ENCODE peak calls at places on chromosomes 13 and 19, in eight cellular contexts. R is breast epithelium, W is foreskin fibroblast, J is nephron progenitor cell, F is heart right ventricle, G is dorsolateral prefrontal cortex, N is cardiac fibroblast, V is mesothelial cell of epicardium. T is an unnamed sample.

GRCh38 chr13:24644051-24644450 is 36.2 kb upstream of the ATP12A start:
- DNase-seq in V (no peak), J (no peak), F (no peak), N (peak), G (no peak), R (no peak), W (peak), T (no peak)

GRCh38 chr13:88526186-88526852 is 855.1 kb downstream of the SLITRK5 start:
- DNase-seq in W (no peak), G (no peak), R (no peak), F (no peak), J (no peak), V (no peak), N (no peak), T (no peak)

GRCh38 chr13:48555441-48555840 is 22.6 kb upstream of the RCBTB2 start:
- DNase-seq in V (no peak), G (no peak), N (no peak), J (no peak), R (no peak), F (no peak), W (no peak), T (no peak)

GRCh38 chr19:35715981-35716734 is 1.6 kb upstream of the KMT2B start:
- DNase-seq in G (no peak), F (peak), N (no peak), J (peak), V (no peak), W (peak), R (peak), T (no peak)

GRCh38 chr13:84641491-84641890 is 759.2 kb upstream of the SLITRK1 start:
- DNase-seq in W (peak), J (no peak), G (no peak), V (no peak), F (no peak), R (no peak), N (peak), T (no peak)

GRCh38 chr13:22594041-22594440 is 586.7 kb upstream of the SGCG start:
- DNase-seq in R (no peak), N (no peak), W (no peak), V (no peak), J (no peak), F (no peak), G (no peak), T (no peak)

GRCh38 chr19:38209671-38210457 is 14.2 kb downstream of the DPF1 start:
- DNase-seq in W (peak), V (no peak), N (peak), F (peak), R (no peak), J (peak), G (peak), T (no peak)

GRCh38 chr19:43519436-43520088 is 7.4 kb downstream of the ETHE1 start:
- DNase-seq in W (peak), V (peak), F (peak), R (no peak), J (peak), N (peak), G (peak), T (no peak)

GRCh38 chr19:15353908-15354307 is 21.6 kb upstream of the BRD4 start:
- DNase-seq in G (no peak), J (no peak), W (no peak), F (no peak), V (no peak), N (no peak), R (no peak), T (no peak)

GRCh38 chr19:41795031-41795461 is 1.3 kb upstream of the CEACAM3 start:
- DNase-seq in J (peak), G (no peak), R (no peak), W (peak), F (peak), V (no peak), N (peak), T (no peak)

GRCh38 chr13:41465215-41465907 is 8.0 kb downstream of the RGCC start:
- DNase-seq in V (no peak), J (no peak), W (peak), R (no peak), G (no peak), N (peak), F (peak), T (no peak)

GRCh38 chr19:33064117-33064777 is 441 bp downstream of the RHPN2 start:
- DNase-seq in V (peak), W (peak), N (no peak), R (peak), G (no peak), F (no peak), J (no peak), T (peak)

GRCh38 chr13:39942901-39943273 is 287.4 kb downstream of the COG6 start:
- DNase-seq in R (peak), W (peak), J (peak), F (peak), V (no peak), N (peak), G (peak), T (no peak)

GRCh38 chr19:54178581-54179261 is 5.8 kb upstream of the TMC4 start:
- DNase-seq in F (no peak), J (peak), V (no peak), W (no peak), R (no peak), G (peak), N (no peak), T (no peak)

GRCh38 chr13:24925318-24926231 is 161.6 kb downstream of the RNF17 start:
- DNase-seq in F (no peak), J (no peak), R (no peak), N (no peak), W (no peak), G (no peak), V (no peak), T (no peak)

GRCh38 chr13:41212881-41213280 is 18.5 kb upstream of the KBTBD7 start:
- DNase-seq in N (no peak), F (no peak), W (no peak), G (no peak), J (no peak), R (no peak), V (no peak), T (no peak)

GRCh38 chr19:5137114-5137513 is 168.2 kb downstream of the KDM4B start:
- DNase-seq in V (no peak), R (no peak), F (no peak), W (no peak), G (no peak), J (no peak), N (no peak), T (no peak)

GRCh38 chr13:26679945-26680516 is 80.6 kb downstream of the GPR12 start:
- DNase-seq in F (no peak), N (no peak), G (no peak), W (peak), R (no peak), V (no peak), J (peak), T (no peak)

GRCh38 chr13:23867027-23867491 is 22.1 kb downstream of the MIPEP start:
- DNase-seq in G (no peak), V (no peak), R (no peak), W (peak), N (peak), J (no peak), F (no peak), T (no peak)

GRCh38 chr19:21149877-21150276 is 8.0 kb downstream of the ZNF431 start:
- DNase-seq in W (no peak), V (no peak), R (no peak), N (no peak), J (no peak), F (no peak), G (no peak), T (no peak)

GRCh38 chr13:113187263-113187669 is 21.2 kb downstream of the PCID2 start:
- DNase-seq in N (peak), W (peak), V (no peak), F (peak), J (no peak), R (no peak), G (peak), T (no peak)

GRCh38 chr13:23617551-23618014 is 47.4 kb downstream of the TNFRSF19 start:
- DNase-seq in V (no peak), R (no peak), G (no peak), N (peak), F (no peak), J (no peak), W (peak), T (no peak)

GRCh38 chr19:49680473-49681351 is 3.6 kb downstream of the PRMT1 start:
- DNase-seq in J (peak), N (peak), V (peak), W (peak), F (peak), R (peak), G (peak), T (peak)

GRCh38 chr13:113526466-113527220 is 36.1 kb upstream of the DCUN1D2 start:
- DNase-seq in F (no peak), R (peak), V (no peak), J (no peak), N (no peak), W (no peak), G (peak), T (no peak)

GRCh38 chr19:5557691-5558090 is 10.1 kb downstream of the TINCR start:
- DNase-seq in W (no peak), V (no peak), F (no peak), N (no peak), J (no peak), R (no peak), G (no peak), T (no peak)

GRCh38 chr13:108961542-108962125 is 332.2 kb downstream of the MYO16 start:
- DNase-seq in R (no peak), N (peak), J (peak), F (no peak), W (peak), V (no peak), G (no peak), T (no peak)

GRCh38 chr19:19040417-19040816 is 7.0 kb downstream of the ARMC6 start:
- DNase-seq in R (no peak), J (no peak), G (no peak), V (no peak), N (peak), W (peak), F (peak), T (no peak)

GRCh38 chr19:2477732-2478191 is 1.8 kb downstream of the GADD45B start:
- DNase-seq in J (no peak), N (peak), G (no peak), F (peak), V (no peak), W (peak), R (no peak), T (no peak)

GRCh38 chr19:38596057-38596981 is 21.4 kb downstream of the MAP4K1 start:
- DNase-seq in F (no peak), W (peak), V (peak), J (peak), N (no peak), R (no peak), G (no peak), T (peak)

GRCh38 chr13:111604087-111604486 is 283.6 kb downstream of the TEX29 start:
- DNase-seq in G (no peak), N (no peak), W (no peak), J (no peak), V (no peak), F (no peak), R (no peak), T (no peak)

DNA sequence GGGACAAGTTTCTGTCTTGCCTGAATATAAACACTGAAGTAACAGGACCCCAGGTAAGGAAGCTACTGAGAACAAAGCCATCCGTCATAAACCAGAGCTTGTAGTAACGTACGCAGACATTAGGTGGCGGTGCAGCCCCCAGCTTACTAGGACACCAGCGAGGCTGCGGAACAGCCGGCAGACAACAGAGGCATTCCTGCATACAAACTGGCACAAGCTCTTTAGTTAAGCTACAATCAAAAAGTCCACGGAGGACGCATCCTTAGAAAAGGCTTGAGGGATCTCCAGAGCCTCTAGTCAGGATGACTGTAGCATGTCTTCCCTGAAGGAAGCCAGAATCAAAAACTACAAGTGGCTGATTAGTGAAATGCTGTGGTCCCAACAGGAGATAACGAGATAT is 26.2 kb downstream of the ZNF160 start:
- DNase-seq in W (peak), V (peak), F (peak), G (peak), R (no peak), N (peak), J (peak), T (no peak)
- TF ChIP-seq CTCF in W (peak), V (peak), F (peak), G (peak), R (peak), N (peak), J (peak), T (peak)

DNA sequence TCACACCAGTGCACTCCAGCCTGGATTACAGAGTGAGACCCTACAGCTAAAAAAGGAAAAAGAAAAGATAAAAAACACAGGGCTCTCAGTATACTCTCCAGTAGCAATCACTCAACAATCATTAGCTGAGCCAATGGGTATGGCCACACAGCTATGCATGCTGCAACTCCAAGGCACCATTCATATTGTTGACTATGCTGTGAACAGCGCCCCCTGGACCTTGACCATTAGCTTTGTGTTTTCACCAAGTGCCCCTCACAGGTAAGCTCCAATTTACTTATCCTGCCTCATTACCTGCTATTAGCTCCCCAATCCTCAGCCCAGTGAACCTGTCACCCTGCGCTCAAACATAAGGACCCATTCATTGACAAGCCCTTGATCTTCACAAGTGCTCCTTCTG is 35.8 kb downstream of the ZIC5 start:
- DNase-seq in N (no peak), W (no peak), R (no peak), G (no peak), F (no peak), V (no peak), J (no peak), T (no peak)
- TF ChIP-seq CTCF in N (no peak), W (no peak), R (no peak), G (no peak), F (no peak), V (no peak), J (no peak), T (no peak)

GRCh38 chr13:105994340-105994739 is 541.1 kb downstream of the EFNB2 start:
- DNase-seq in F (no peak), W (no peak), N (no peak), G (no peak), J (no peak), V (no peak), R (no peak), T (no peak)

GRCh38 chr13:105990256-105990958 is 545.1 kb downstream of the EFNB2 start:
- DNase-seq in J (no peak), W (peak), G (no peak), V (no peak), R (no peak), N (peak), F (no peak), T (no peak)

GRCh38 chr13:105996391-105997028 is 539.0 kb downstream of the EFNB2 start:
- DNase-seq in R (no peak), J (no peak), G (no peak), V (no peak), N (no peak), W (no peak), F (no peak), T (no peak)

GRCh38 chr13:105991131-105991530 is 544.3 kb downstream of the EFNB2 start:
- DNase-seq in R (no peak), J (no peak), F (no peak), G (no peak), V (no peak), N (no peak), W (no peak), T (no peak)

GRCh38 chr13:105991622-105992254 is 543.7 kb downstream of the EFNB2 start:
- DNase-seq in W (peak), J (no peak), R (no peak), V (no peak), N (peak), F (no peak), G (no peak), T (no peak)
- TF ChIP-seq CTCF in W (no peak), J (no peak), R (no peak), V (no peak), N (no peak), F (no peak), G (no peak), T (no peak)

GRCh38 chr13:34421849-34422475 is 520.1 kb upstream of the NBEA start:
- DNase-seq in N (no peak), G (no peak), F (no peak), V (no peak), R (no peak), J (no peak), W (no peak), T (no peak)

GRCh38 chr13:34425307-34425949 is 516.6 kb upstream of the NBEA start:
- DNase-seq in N (no peak), R (no peak), G (no peak), V (no peak), F (no peak), J (no peak), W (no peak), T (no peak)

GRCh38 chr13:34419025-34419424 is 523.0 kb upstream of the NBEA start:
- DNase-seq in W (peak), R (no peak), V (no peak), F (no peak), G (no peak), N (no peak), J (no peak), T (no peak)

GRCh38 chr13:34416833-34417425 is 525.1 kb upstream of the NBEA start:
- DNase-seq in G (no peak), V (no peak), J (no peak), R (no peak), W (peak), F (peak), N (peak), T (no peak)

DNA sequence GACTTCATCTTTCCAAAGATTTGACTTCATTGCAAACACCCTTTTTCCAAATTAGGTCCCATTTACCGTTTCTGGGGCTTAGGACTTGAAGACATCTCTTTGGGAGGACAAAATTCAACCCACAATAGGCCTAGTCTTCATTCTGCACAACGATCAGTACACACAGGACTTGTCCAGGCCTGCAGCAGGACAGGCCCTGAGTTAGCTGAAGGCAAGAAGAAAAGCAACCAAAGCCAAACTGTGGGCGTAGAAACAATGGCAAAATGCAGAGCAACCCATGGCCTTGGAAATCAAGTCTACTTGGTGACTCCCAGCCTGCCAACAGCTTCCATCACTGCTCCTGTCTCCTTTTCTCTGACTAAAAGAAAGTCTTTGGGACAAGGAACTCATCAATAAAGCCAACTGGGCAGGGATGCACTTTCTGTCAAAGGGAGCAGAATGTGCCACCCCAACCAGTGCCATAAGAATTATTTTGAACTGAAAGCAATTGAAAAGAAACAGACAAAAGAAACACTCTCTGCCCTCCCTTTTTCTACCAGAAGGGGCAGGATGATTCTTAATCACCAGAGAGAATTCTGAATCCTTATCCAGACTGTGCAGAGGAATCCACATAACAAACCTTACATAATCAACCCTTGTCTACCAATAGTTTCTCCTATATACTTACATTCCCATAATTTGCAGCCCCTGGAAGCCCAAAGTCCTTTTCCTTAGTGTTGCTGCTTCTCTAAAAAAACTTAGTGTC is 520.9 kb upstream of the NBEA start:
- DNase-seq in R (no peak), N (no peak), G (no peak), V (no peak), F (no peak), J (no peak), W (no peak), T (no peak)
- TF ChIP-seq CTCF in R (no peak), N (peak), G (no peak), V (peak), F (no peak), J (no peak), W (no peak), T (peak)

GRCh38 chr19:29260477-29261317 is 47.7 kb upstream of the UQCRFS1 start:
- DNase-seq in F (no peak), V (no peak), W (peak), G (no peak), N (peak), J (peak), R (no peak), T (no peak)
- TF ChIP-seq CTCF in F (peak), V (peak), W (peak), G (peak), N (peak), J (peak), R (peak), T (peak)